ENCODE peak calls at places on chromosome 3, in seven cellular contexts. R, V, M, U, T, K and L are unnamed samples.

GRCh38 chr3:93994056-93994455 is 14.1 kb downstream of the ARL13B start:
- DNase-seq in M (peak), T (no peak), V (no peak), U (no peak), K (no peak), R (no peak), L (no peak)

GRCh38 chr3:153284282-153284938 is 122.4 kb downstream of the RAP2B start:
- DNase-seq in K (peak), M (peak), R (peak), V (no peak), U (peak), T (peak), L (peak)

GRCh38 chr3:157498374-157498773 is 4.8 kb downstream of the VEPH1 start:
- DNase-seq in M (no peak), T (no peak), R (no peak), V (no peak), U (no peak), K (no peak), L (no peak)

GRCh38 chr3:71583569-71584215 is at the start of gene FOXP1:
- DNase-seq in M (peak), T (peak), V (peak), U (peak), R (peak), K (peak), L (peak)

GRCh38 chr3:100613721-100614390 is 4.5 kb downstream of the ADGRG7 start:
- DNase-seq in M (no peak), U (no peak), V (no peak), K (no peak), R (no peak), T (no peak), L (no peak)

GRCh38 chr3:66603161-66603611 is 102.4 kb upstream of the LRIG1 start:
- DNase-seq in K (no peak), T (no peak), R (peak), U (no peak), V (no peak), M (no peak), L (peak)

GRCh38 chr3:186035277-186035676 is 73.6 kb downstream of the ETV5 start:
- DNase-seq in T (peak), V (no peak), K (no peak), U (no peak), R (no peak), M (peak), L (peak)

GRCh38 chr3:124705552-124705951 is 24.7 kb upstream of the UMPS start:
- DNase-seq in U (no peak), V (no peak), T (no peak), M (no peak), R (no peak), K (no peak), L (no peak)

GRCh38 chr3:118089563-118089962 is 945.1 kb downstream of the IGSF11 start:
- DNase-seq in K (peak), U (no peak), R (no peak), M (peak), T (no peak), V (no peak), L (no peak)

GRCh38 chr3:170780955-170781354 is 89.0 kb downstream of the RPL22L1 start:
- DNase-seq in M (peak), K (peak), V (no peak), T (no peak), R (no peak), U (no peak), L (no peak)

GRCh38 chr3:60120245-60120644 is 1070.4 kb upstream of the CFAP20DC start:
- DNase-seq in T (no peak), V (no peak), R (no peak), U (no peak), K (no peak), M (no peak), L (no peak)